ENCODE peak calls at places on chromosomes 5 and 9, in nine cellular contexts. One of them, this sample, is unnamed. For H3K4me1, the result is how much of the 10 kb centered on the place peaks cover.

GRCh38 chr9:83472221-83472665 is 66.0 kb downstream of the FRMD3 start:
- DNase-seq in uterus: peak
- DNase-seq in esophagus squamous epithelium: no peak
- DNase-seq in hepatocyte: peak
- DNase-seq in heart left ventricle: no peak
- DNase-seq in OCI-LY7: no peak
- DNase-seq in fibroblast of lung: no peak
- DNase-seq in heart right ventricle: peak
- DNase-seq in SJSA1: peak
- DNase-seq in this sample: no peak

GRCh38 chr5:109654455-109654854 is 35.3 kb upstream of the MAN2A1 start:
- DNase-seq in heart right ventricle: no peak
- DNase-seq in esophagus squamous epithelium: no peak
- DNase-seq in heart left ventricle: no peak
- DNase-seq in hepatocyte: no peak
- DNase-seq in fibroblast of lung: no peak
- DNase-seq in OCI-LY7: no peak
- DNase-seq in uterus: no peak
- DNase-seq in SJSA1: peak
- DNase-seq in this sample: no peak

GRCh38 chr5:1782385-1783213 is 17.0 kb downstream of the MRPL36 start:
- DNase-seq in uterus: no peak
- DNase-seq in OCI-LY7: peak
- DNase-seq in SJSA1: no peak
- DNase-seq in esophagus squamous epithelium: no peak
- DNase-seq in hepatocyte: no peak
- DNase-seq in heart left ventricle: no peak
- DNase-seq in fibroblast of lung: no peak
- DNase-seq in heart right ventricle: no peak
- DNase-seq in this sample: no peak

GRCh38 chr5:72185717-72186388 is 78.6 kb downstream of the MAP1B start:
- DNase-seq in fibroblast of lung: peak
- DNase-seq in heart right ventricle: no peak
- DNase-seq in heart left ventricle: peak
- DNase-seq in hepatocyte: no peak
- DNase-seq in SJSA1: no peak
- DNase-seq in uterus: no peak
- DNase-seq in OCI-LY7: no peak
- DNase-seq in esophagus squamous epithelium: no peak
- DNase-seq in this sample: no peak

GRCh38 chr5:71924980-71925379 is 182.3 kb upstream of the MAP1B start:
- DNase-seq in SJSA1: no peak
- DNase-seq in heart right ventricle: no peak
- DNase-seq in uterus: no peak
- DNase-seq in esophagus squamous epithelium: no peak
- DNase-seq in OCI-LY7: no peak
- DNase-seq in heart left ventricle: no peak
- DNase-seq in hepatocyte: peak
- DNase-seq in fibroblast of lung: peak
- DNase-seq in this sample: no peak

GRCh38 chr9:132651259-132651658 is 18.5 kb downstream of the DDX31 start:
- DNase-seq in heart left ventricle: no peak
- DNase-seq in hepatocyte: peak
- DNase-seq in fibroblast of lung: peak
- DNase-seq in SJSA1: peak
- DNase-seq in uterus: no peak
- DNase-seq in heart right ventricle: no peak
- DNase-seq in OCI-LY7: peak
- DNase-seq in esophagus squamous epithelium: no peak
- DNase-seq in this sample: no peak

GRCh38 chr5:170813231-170813630 is 29.7 kb downstream of the GABRP start:
- DNase-seq in esophagus squamous epithelium: no peak
- DNase-seq in OCI-LY7: no peak
- DNase-seq in uterus: no peak
- DNase-seq in heart right ventricle: no peak
- DNase-seq in hepatocyte: no peak
- DNase-seq in fibroblast of lung: no peak
- DNase-seq in heart left ventricle: no peak
- DNase-seq in SJSA1: no peak
- DNase-seq in this sample: no peak

GRCh38 chr9:111237447-111237846 is 92.6 kb downstream of the OR2K2 start:
- DNase-seq in fibroblast of lung: no peak
- DNase-seq in esophagus squamous epithelium: no peak
- DNase-seq in OCI-LY7: no peak
- DNase-seq in hepatocyte: no peak
- DNase-seq in SJSA1: no peak
- DNase-seq in uterus: no peak
- DNase-seq in heart left ventricle: no peak
- DNase-seq in heart right ventricle: no peak
- DNase-seq in this sample: no peak

GRCh38 chr9:129714393-129715051 is 38.3 kb downstream of the PTGES start:
- DNase-seq in heart right ventricle: no peak
- DNase-seq in hepatocyte: peak
- DNase-seq in fibroblast of lung: no peak
- DNase-seq in SJSA1: no peak
- DNase-seq in heart left ventricle: no peak
- DNase-seq in esophagus squamous epithelium: no peak
- DNase-seq in OCI-LY7: no peak
- DNase-seq in uterus: no peak
- DNase-seq in this sample: no peak

GRCh38 chr9:77926314-77926959 is 105.2 kb downstream of the GNAQ start:
- DNase-seq in SJSA1: no peak
- DNase-seq in esophagus squamous epithelium: no peak
- DNase-seq in uterus: no peak
- DNase-seq in OCI-LY7: no peak
- DNase-seq in hepatocyte: no peak
- DNase-seq in heart right ventricle: no peak
- DNase-seq in fibroblast of lung: peak
- DNase-seq in heart left ventricle: no peak
- DNase-seq in this sample: no peak

GRCh38 chr9:124199474-124199873 is 58.3 kb upstream of the NEK6 start:
- DNase-seq in SJSA1: no peak
- DNase-seq in esophagus squamous epithelium: no peak
- DNase-seq in heart left ventricle: no peak
- DNase-seq in uterus: no peak
- DNase-seq in fibroblast of lung: no peak
- DNase-seq in hepatocyte: no peak
- DNase-seq in heart right ventricle: no peak
- DNase-seq in OCI-LY7: no peak
- DNase-seq in this sample: no peak

GRCh38 chr5:10863763-10864383 is 102.8 kb upstream of the DAP start:
- DNase-seq in hepatocyte: peak
- DNase-seq in esophagus squamous epithelium: no peak
- DNase-seq in heart right ventricle: peak
- DNase-seq in uterus: no peak
- DNase-seq in fibroblast of lung: peak
- DNase-seq in heart left ventricle: peak
- DNase-seq in SJSA1: peak
- DNase-seq in OCI-LY7: peak
- DNase-seq in this sample: peak

GRCh38 chr5:100731768-100732167 is 171.3 kb downstream of the ST8SIA4 start:
- DNase-seq in SJSA1: no peak
- DNase-seq in hepatocyte: no peak
- DNase-seq in fibroblast of lung: no peak
- DNase-seq in uterus: no peak
- DNase-seq in heart left ventricle: no peak
- DNase-seq in OCI-LY7: peak
- DNase-seq in esophagus squamous epithelium: no peak
- DNase-seq in heart right ventricle: no peak
- DNase-seq in this sample: peak

GRCh38 chr9:92180669-92181181 is 65.5 kb upstream of the SPTLC1 start:
- DNase-seq in SJSA1: no peak
- DNase-seq in OCI-LY7: no peak
- DNase-seq in heart right ventricle: no peak
- DNase-seq in hepatocyte: peak
- DNase-seq in fibroblast of lung: peak
- DNase-seq in uterus: no peak
- DNase-seq in heart left ventricle: peak
- DNase-seq in esophagus squamous epithelium: no peak
- DNase-seq in this sample: no peak

GRCh38 chr5:119117237-119117636 is 46.4 kb downstream of the DMXL1 start:
- DNase-seq in heart right ventricle: no peak
- DNase-seq in uterus: no peak
- DNase-seq in esophagus squamous epithelium: no peak
- DNase-seq in OCI-LY7: no peak
- DNase-seq in hepatocyte: no peak
- DNase-seq in SJSA1: no peak
- DNase-seq in fibroblast of lung: no peak
- DNase-seq in heart left ventricle: no peak
- DNase-seq in this sample: no peak

GRCh38 chr5:154714271-154714986 is 40.7 kb upstream of the LARP1 start:
- DNase-seq in SJSA1: peak
- DNase-seq in fibroblast of lung: peak
- DNase-seq in uterus: no peak
- DNase-seq in heart right ventricle: no peak
- DNase-seq in OCI-LY7: no peak
- DNase-seq in heart left ventricle: no peak
- DNase-seq in hepatocyte: no peak
- DNase-seq in esophagus squamous epithelium: no peak
- DNase-seq in this sample: no peak

GRCh38 chr5:122163151-122164069 is 34.1 kb downstream of the ZNF474 start:
- DNase-seq in OCI-LY7: no peak
- DNase-seq in hepatocyte: no peak
- DNase-seq in esophagus squamous epithelium: no peak
- DNase-seq in uterus: no peak
- DNase-seq in SJSA1: peak
- DNase-seq in fibroblast of lung: peak
- DNase-seq in heart left ventricle: no peak
- DNase-seq in heart right ventricle: no peak
- DNase-seq in this sample: no peak

DNA sequence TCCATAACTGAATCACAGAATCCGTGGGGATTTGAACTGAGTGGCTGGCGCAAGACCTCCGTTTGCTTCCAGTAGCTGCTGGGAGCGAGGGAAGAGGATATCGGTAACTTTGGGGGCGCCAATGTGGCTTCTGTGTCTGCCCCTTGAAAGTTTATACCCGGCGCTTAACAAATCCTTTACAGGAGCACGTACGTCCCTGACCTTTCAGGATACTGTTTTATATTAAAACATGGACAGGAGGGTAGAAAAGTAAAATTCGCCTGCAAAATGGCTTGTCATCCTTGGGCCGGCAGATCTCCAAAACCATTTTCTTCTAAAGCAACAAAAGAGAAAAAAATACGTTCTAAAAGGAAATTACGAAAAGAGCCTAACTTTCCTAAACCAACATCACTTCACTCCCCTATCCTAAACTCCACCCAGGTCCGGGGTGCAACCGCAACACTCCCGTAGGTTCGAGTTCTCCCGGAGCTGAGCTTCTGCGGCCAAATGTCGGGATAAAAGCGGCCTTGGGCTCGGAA is 656 bp upstream of the DMRT3 start:
- DNase-seq in fibroblast of lung: no peak
- DNase-seq in heart right ventricle: no peak
- DNase-seq in uterus: no peak
- DNase-seq in SJSA1: no peak
- DNase-seq in OCI-LY7: no peak
- DNase-seq in hepatocyte: no peak
- DNase-seq in esophagus squamous epithelium: no peak
- DNase-seq in heart left ventricle: no peak
- DNase-seq in this sample: no peak
- H3K4me1 ChIP-seq in fibroblast of lung: under half
- H3K4me1 ChIP-seq in heart right ventricle: under half
- H3K4me1 ChIP-seq in uterus: under half
- H3K4me1 ChIP-seq in SJSA1: under half
- H3K4me1 ChIP-seq in OCI-LY7: under half
- H3K4me1 ChIP-seq in hepatocyte: under half
- H3K4me1 ChIP-seq in esophagus squamous epithelium: under half
- H3K4me1 ChIP-seq in heart left ventricle: under half
- H3K4me1 ChIP-seq in this sample: under half

DNA sequence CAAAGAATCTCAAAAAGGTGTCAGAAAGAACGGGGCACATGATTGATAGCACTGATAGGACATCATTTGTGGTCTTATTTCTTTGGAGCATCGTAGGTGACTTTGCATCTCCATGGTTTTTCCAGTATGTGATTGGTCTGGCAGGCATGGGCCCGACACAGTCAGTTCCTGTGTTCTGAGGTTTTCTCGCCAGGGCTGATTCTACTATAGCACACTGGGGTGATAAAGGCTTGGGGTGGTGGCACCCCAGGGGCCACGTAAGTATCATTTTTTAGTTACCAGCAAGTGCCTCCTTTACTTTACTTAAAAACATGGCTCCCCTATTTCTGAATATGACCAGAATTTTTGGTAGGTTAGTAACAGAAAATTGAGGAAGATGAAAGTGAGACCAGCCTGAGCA is 202.7 kb downstream of the RFK start:
- DNase-seq in SJSA1: no peak
- DNase-seq in uterus: no peak
- DNase-seq in heart left ventricle: no peak
- DNase-seq in heart right ventricle: no peak
- DNase-seq in fibroblast of lung: no peak
- DNase-seq in OCI-LY7: no peak
- DNase-seq in esophagus squamous epithelium: no peak
- DNase-seq in hepatocyte: no peak
- DNase-seq in this sample: no peak
- H3K4me3 ChIP-seq in SJSA1: no peak
- H3K4me3 ChIP-seq in uterus: no peak
- H3K4me3 ChIP-seq in heart left ventricle: no peak
- H3K4me3 ChIP-seq in heart right ventricle: no peak
- H3K4me3 ChIP-seq in fibroblast of lung: no peak
- H3K4me3 ChIP-seq in OCI-LY7: no peak
- H3K4me3 ChIP-seq in esophagus squamous epithelium: no peak
- H3K4me3 ChIP-seq in hepatocyte: no peak
- H3K4me3 ChIP-seq in this sample: no peak

GRCh38 chr5:54098267-54098666 is 212.1 kb downstream of the ARL15 start:
- DNase-seq in fibroblast of lung: no peak
- DNase-seq in uterus: no peak
- DNase-seq in OCI-LY7: no peak
- DNase-seq in esophagus squamous epithelium: no peak
- DNase-seq in heart left ventricle: no peak
- DNase-seq in SJSA1: no peak
- DNase-seq in heart right ventricle: no peak
- DNase-seq in hepatocyte: no peak
- DNase-seq in this sample: no peak

DNA sequence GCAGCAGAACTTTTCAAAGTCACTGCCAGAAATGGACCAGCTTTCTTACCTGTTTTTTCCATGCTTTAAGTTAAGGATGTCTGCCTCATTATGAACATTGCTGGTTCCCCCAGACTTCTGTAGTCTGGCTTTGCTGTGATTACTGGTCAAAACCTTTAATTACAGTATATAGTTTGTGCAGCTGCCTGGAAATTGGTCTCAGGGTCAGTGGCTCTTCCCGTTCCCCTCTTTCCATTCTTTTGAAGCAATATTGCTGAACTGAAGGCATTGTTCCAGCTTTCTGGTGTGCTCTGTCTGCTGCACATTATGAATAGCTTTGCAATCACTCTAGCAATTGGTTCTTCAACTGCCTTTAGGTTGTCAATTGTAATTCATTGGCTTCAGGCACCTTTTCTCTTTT is 206.5 kb downstream of the ARL15 start:
- DNase-seq in SJSA1: no peak
- DNase-seq in hepatocyte: no peak
- DNase-seq in uterus: no peak
- DNase-seq in OCI-LY7: no peak
- DNase-seq in esophagus squamous epithelium: no peak
- DNase-seq in heart left ventricle: no peak
- DNase-seq in heart right ventricle: no peak
- DNase-seq in fibroblast of lung: no peak
- DNase-seq in this sample: no peak
- H3K27ac ChIP-seq in SJSA1: no peak
- H3K27ac ChIP-seq in hepatocyte: no peak
- H3K27ac ChIP-seq in uterus: no peak
- H3K27ac ChIP-seq in OCI-LY7: no peak
- H3K27ac ChIP-seq in esophagus squamous epithelium: no peak
- H3K27ac ChIP-seq in heart left ventricle: no peak
- H3K27ac ChIP-seq in heart right ventricle: no peak
- H3K27ac ChIP-seq in fibroblast of lung: no peak
- H3K27ac ChIP-seq in this sample: no peak

GRCh38 chr5:54009828-54010227 is 300.5 kb downstream of the ARL15 start:
- DNase-seq in SJSA1: no peak
- DNase-seq in hepatocyte: no peak
- DNase-seq in heart right ventricle: no peak
- DNase-seq in uterus: no peak
- DNase-seq in esophagus squamous epithelium: no peak
- DNase-seq in OCI-LY7: no peak
- DNase-seq in heart left ventricle: no peak
- DNase-seq in fibroblast of lung: no peak
- DNase-seq in this sample: no peak
- H3K4me1 ChIP-seq in SJSA1: under half
- H3K4me1 ChIP-seq in hepatocyte: under half
- H3K4me1 ChIP-seq in heart right ventricle: under half
- H3K4me1 ChIP-seq in uterus: under half
- H3K4me1 ChIP-seq in esophagus squamous epithelium: under half
- H3K4me1 ChIP-seq in OCI-LY7: under half
- H3K4me1 ChIP-seq in heart left ventricle: under half
- H3K4me1 ChIP-seq in fibroblast of lung: under half
- H3K4me1 ChIP-seq in this sample: under half